ENCODE peak calls at places on chromosomes 16 and 17, in five cellular contexts. W is stomach, Z is transverse colon, Y is sigmoid colon, B is upper lobe of left lung. H is an unnamed sample.

GRCh38 chr17:47978324-47978723 is 7.4 kb downstream of the CDK5RAP3 start:
- DNase-seq in W (peak; percentile 61), B (no peak), Z (peak; percentile 50), Y (peak; percentile 72), H (no peak)

GRCh38 chr16:89152831-89153700 is 18.5 kb upstream of the CDH15 start:
- DNase-seq in W (no peak), B (peak; percentile 79), Z (no peak), Y (no peak), H (no peak)

GRCh38 chr16:11412175-11412904 is 67.1 kb downstream of the RMI2 start:
- DNase-seq in Z (no peak), W (no peak), Y (no peak), B (no peak), H (no peak)

GRCh38 chr17:17516315-17516930 is 20.2 kb upstream of the RASD1 start:
- DNase-seq in Y (no peak), B (no peak), W (no peak), Z (no peak), H (no peak)

GRCh38 chr16:75252946-75253911 is 1.8 kb upstream of the BCAR1 start:
- DNase-seq in W (no peak), Y (peak; percentile 77), B (no peak), Z (no peak), H (no peak)

GRCh38 chr16:66427871-66428681 is 981 bp downstream of the BEAN1 start:
- DNase-seq in Z (no peak), Y (no peak), W (no peak), B (peak; percentile 86), H (no peak)

GRCh38 chr17:17693253-17693954 is 12.1 kb downstream of the RAI1 start:
- DNase-seq in Z (peak; percentile 31), W (peak; percentile 90), Y (no peak), B (peak; percentile 87), H (no peak)

GRCh38 chr16:81476732-81477131 is 32.1 kb downstream of the CMIP start:
- DNase-seq in W (no peak), B (no peak), Y (no peak), Z (no peak), H (no peak)

GRCh38 chr17:78970834-78971763 is 8.6 kb downstream of the LGALS3BP start:
- DNase-seq in Y (peak; percentile 92), B (no peak), Z (peak; percentile 86), W (peak; percentile 86), H (peak; percentile 96)

GRCh38 chr17:59746849-59747445 is 39.5 kb downstream of the VMP1 start:
- DNase-seq in B (no peak), W (no peak), Y (no peak), Z (no peak), H (no peak)

GRCh38 chr17:14051692-14052091 is 17.6 kb upstream of the COX10 start:
- DNase-seq in B (no peak), W (no peak), Y (no peak), Z (no peak), H (no peak)

GRCh38 chr16:80778707-80779106 is 25.7 kb downstream of the CDYL2 start:
- DNase-seq in B (no peak), W (no peak), Y (no peak), Z (no peak), H (no peak)

GRCh38 chr16:3458278-3458851 is 14.9 kb downstream of the NAA60 start:
- DNase-seq in B (no peak), Z (peak; percentile 26), Y (no peak), W (no peak), H (no peak)

GRCh38 chr17:78258323-78259229 is 27.1 kb downstream of the TMEM235 start:
- DNase-seq in W (peak; percentile 63), B (peak; percentile 91), Y (no peak), Z (no peak), H (no peak)

GRCh38 chr17:40290629-40291296 is 3.1 kb downstream of the CDC6 start:
- DNase-seq in Z (peak; percentile 47), B (no peak), Y (no peak), W (peak; percentile 46), H (no peak)

GRCh38 chr17:77807051-77807745 is 151.3 kb upstream of the TNRC6C start:
- DNase-seq in W (no peak), Y (peak; percentile 50), B (no peak), Z (no peak), H (no peak)

GRCh38 chr17:16199093-16199492 is 16.2 kb downstream of the NCOR1 start:
- DNase-seq in W (no peak), B (no peak), Y (no peak), Z (no peak), H (no peak)

GRCh38 chr17:74201250-74201649 is 2.2 kb upstream of the RPL38 start:
- DNase-seq in Y (peak; percentile 89), B (no peak), W (no peak), Z (peak; percentile 62), H (no peak)

GRCh38 chr17:726331-726919 is 6.0 kb upstream of the TLCD3A start:
- DNase-seq in Y (no peak), W (peak; percentile 62), Z (peak; percentile 42), B (peak; percentile 20), H (no peak)

GRCh38 chr17:80265205-80266068 is 4.8 kb downstream of the RNF213 start:
- DNase-seq in Z (no peak), B (no peak), W (no peak), Y (no peak), H (no peak)

GRCh38 chr17:44981221-44981968 is 13.3 kb upstream of the C1QL1 start:
- DNase-seq in Z (no peak), W (no peak), Y (no peak), B (no peak), H (no peak)

GRCh38 chr16:55323637-55324490 is at the start of gene IRX6:
- DNase-seq in B (peak; percentile 82), W (no peak), Y (no peak), Z (no peak), H (no peak)

GRCh38 chr17:72033311-72033710 is 87.5 kb upstream of the SOX9 start:
- DNase-seq in Y (no peak), B (no peak), Z (no peak), W (no peak), H (no peak)

GRCh38 chr17:72038427-72038826 is 82.4 kb upstream of the SOX9 start:
- DNase-seq in B (no peak), W (no peak), Y (no peak), Z (no peak), H (no peak)

GRCh38 chr17:72030067-72030899 is 90.5 kb upstream of the SOX9 start:
- DNase-seq in B (no peak), W (peak; percentile 26), Z (peak; percentile 28), Y (no peak), H (no peak)

GRCh38 chr17:72031219-72031906 is 89.5 kb upstream of the SOX9 start:
- DNase-seq in Z (no peak), Y (no peak), B (no peak), W (no peak), H (no peak)

DNA sequence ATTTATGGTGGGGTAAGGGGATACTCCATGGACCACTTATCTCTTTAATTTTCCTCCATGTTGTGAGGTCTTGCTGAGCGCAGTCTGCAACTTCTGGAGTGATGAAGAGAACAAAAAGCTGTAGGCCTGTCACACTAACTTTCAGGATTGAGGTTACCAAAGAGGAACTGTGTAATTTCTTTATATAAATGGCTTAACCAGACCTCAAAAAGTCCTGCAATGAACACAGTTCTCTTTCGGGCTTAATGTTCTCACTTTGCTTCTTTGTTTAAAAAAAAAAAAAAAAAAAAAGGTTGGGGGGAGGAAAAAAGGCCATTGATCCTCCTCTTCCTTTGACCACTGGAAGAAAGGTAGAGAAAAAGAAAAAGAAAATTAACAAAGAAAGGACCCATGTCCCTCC is 86.8 kb upstream of the SOX9 start:
- DNase-seq in W (no peak), Z (no peak), B (no peak), Y (no peak), H (no peak)
- TF ChIP-seq EP300 in W (no peak), Z (no peak), B (no peak), Y (no peak), H (no peak)

GRCh38 chr16:46688657-46689491 is at the start of gene VPS35:
- DNase-seq in Y (peak; percentile 100), Z (peak; percentile 100), B (peak; percentile 100), W (peak; percentile 100), H (peak; percentile 100)

GRCh38 chr16:46690281-46691178 is 1.1 kb downstream of the ORC6 start:
- DNase-seq in B (peak; percentile 39), Z (peak; percentile 38), W (no peak), Y (no peak), H (no peak)

GRCh38 chr16:46688101-46688656 is 799 bp downstream of the VPS35 start:
- DNase-seq in W (peak; percentile 64), Z (peak; percentile 51), Y (no peak), B (no peak), H (no peak)

GRCh38 chr16:46691720-46692119 is 2.3 kb downstream of the ORC6 start:
- DNase-seq in W (no peak), Y (no peak), Z (no peak), B (no peak), H (no peak)

DNA sequence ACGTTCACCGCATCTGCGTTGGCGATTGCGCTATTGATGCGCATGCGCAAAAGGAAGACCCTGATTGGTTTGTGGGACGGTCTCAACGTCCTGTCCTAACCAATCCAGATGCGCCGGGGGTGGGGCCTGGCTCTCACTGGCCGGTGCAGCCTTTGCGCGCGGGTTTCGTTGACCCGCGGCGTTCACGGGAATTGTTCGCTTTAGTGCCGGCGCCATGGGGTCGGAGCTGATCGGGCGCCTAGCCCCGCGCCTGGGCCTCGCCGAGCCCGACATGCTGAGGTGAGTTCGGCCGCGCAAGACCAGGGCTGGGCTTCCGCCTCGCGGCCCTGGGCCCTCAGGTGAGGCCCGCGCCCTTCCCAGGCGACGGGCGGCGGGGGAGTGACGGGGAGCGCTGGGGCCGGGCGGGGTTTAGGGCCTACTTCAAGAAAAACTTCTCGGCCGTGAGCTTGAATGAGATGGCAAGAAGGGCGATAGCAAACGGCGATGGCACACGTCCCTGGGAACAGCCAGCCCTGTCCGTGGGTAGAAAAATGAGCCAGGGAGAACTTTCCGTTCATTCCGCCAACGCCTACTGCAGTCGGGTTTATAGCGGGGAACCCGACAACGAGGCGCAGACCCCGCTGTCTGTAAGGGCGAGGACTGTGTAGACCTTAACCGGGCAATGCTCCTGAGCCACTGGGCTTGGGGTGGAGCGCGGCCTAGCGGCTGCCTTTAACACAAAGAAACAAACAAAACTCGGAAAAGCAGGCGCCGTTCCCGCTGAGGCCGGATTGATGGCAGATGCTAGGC is at the start of gene ORC6:
- DNase-seq in B (peak; percentile 95), Z (peak; percentile 98), W (peak; percentile 98), Y (peak; percentile 99), H (peak; percentile 100)
- TF ChIP-seq CTCF in B (peak; percentile 25), Z (no peak), W (no peak), Y (no peak), H (peak; percentile 9)

DNA sequence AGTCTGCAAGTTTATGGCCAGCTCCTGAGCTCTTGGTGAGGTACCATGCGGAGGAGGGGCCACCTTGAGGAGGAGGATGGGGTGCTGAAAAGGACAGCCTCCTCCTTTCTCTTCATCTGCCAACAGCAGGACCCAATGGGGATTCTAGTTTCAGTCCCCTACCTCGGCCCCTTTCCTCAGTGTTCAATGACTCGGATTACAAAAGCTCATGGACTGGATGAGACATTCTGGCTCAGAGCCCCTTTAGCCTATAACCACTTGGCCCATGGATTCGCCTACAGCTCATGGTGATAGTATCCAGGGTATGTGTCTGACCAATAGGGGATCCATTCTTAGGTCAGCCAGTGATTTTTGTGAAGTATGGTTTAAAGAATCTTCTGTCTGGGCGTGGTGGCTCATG is 8.5 kb upstream of the PIK3R6 start:
- DNase-seq in Z (no peak), W (no peak), B (no peak), Y (no peak), H (no peak)
- TF ChIP-seq POLR2AphosphoS5 in Z (no peak), W (no peak), B (no peak), Y (no peak), H (no peak)

GRCh38 chr16:26015776-26016175 is 324.0 kb downstream of the HS3ST4 start:
- DNase-seq in B (no peak), Z (no peak), Y (no peak), W (no peak), H (no peak)

GRCh38 chr16:26016989-26017388 is 325.2 kb downstream of the HS3ST4 start:
- DNase-seq in B (no peak), W (no peak), Z (no peak), Y (no peak), H (no peak)

GRCh38 chr16:26012376-26012775 is 320.6 kb downstream of the HS3ST4 start:
- DNase-seq in W (no peak), B (no peak), Y (no peak), Z (no peak), H (no peak)
- TF ChIP-seq EP300 in W (no peak), B (no peak), Y (no peak), Z (no peak), H (no peak)

H was measured in esophagus muscularis mucosa.